ENCODE peak calls at places on chromosomes 6 and 20, in seven cellular contexts. N is HCT116, H is Panc1, V is upper lobe of right lung, Z is lung, F is gastroesophageal sphincter, S is left ventricle myocardium superior. D is an unnamed sample.

GRCh38 chr6:6905961-6906518 is 201.7 kb upstream of the RREB1 start:
- ATAC-seq in N (no peak), H (no peak), V (no peak), Z (no peak), F (no peak), S (peak; percentile 27), D (no peak)

GRCh38 chr6:156378853-156379252 is 398.3 kb upstream of the ARID1B start:
- ATAC-seq in N (no peak), H (no peak), V (no peak), Z (no peak), F (no peak), S (no peak), D (no peak)

GRCh38 chr20:34977365-34978091 is 21.9 kb downstream of the MYH7B start:
- ATAC-seq in N (no peak), H (no peak), V (no peak), Z (no peak), F (no peak), S (peak; percentile 69), D (no peak)

GRCh38 chr6:35213824-35214756 is at the start of gene SCUBE3:
- ATAC-seq in N (no peak), H (peak; percentile 75), V (peak; percentile 47), Z (no peak), F (peak; percentile 55), S (peak; percentile 62), D (peak; percentile 70)

GRCh38 chr6:113909224-113909856 is 52.2 kb downstream of the MARCKS start:
- ATAC-seq in N (peak; percentile 65), H (peak; percentile 78), V (peak; percentile 47), Z (no peak), F (no peak), S (no peak), D (peak; percentile 81)

GRCh38 chr20:20495719-20496474 is 128.0 kb downstream of the INSM1 start:
- ATAC-seq in N (no peak), H (no peak), V (no peak), Z (no peak), F (no peak), S (no peak), D (no peak)

GRCh38 chr20:58568441-58568931 is 53.3 kb upstream of the APCDD1L start:
- ATAC-seq in N (no peak), H (no peak), V (no peak), Z (no peak), F (no peak), S (peak; percentile 40), D (no peak)

GRCh38 chr6:109370336-109370735 is 11.9 kb downstream of the CD164 start:
- ATAC-seq in N (no peak), H (no peak), V (no peak), Z (no peak), F (no peak), S (no peak), D (no peak)

D was measured in SK-N-SH treated with all-trans-retinoic acid at 6 μM for 48 hours.